ENCODE peak calls at places on chromosomes 4 and X, in six cellular contexts. N, K, B, V, Z and Q are unnamed samples.

GRCh38 chr4:87053064-87053693 is 118.4 kb downstream of the AFF1 start:
- DNase-seq in N (no peak), K (no peak), B (no peak), V (no peak), Z (no peak), Q (no peak)

GRCh38 chr4:37889849-37890500 is 909 bp upstream of the TBC1D1 start:
- DNase-seq in N (no peak), K (no peak), B (no peak), V (no peak), Z (no peak), Q (peak; percentile 28)

GRCh38 chrX:153766871-153767673 is 3.0 kb downstream of the PLXNB3 start:
- DNase-seq in N (no peak), K (no peak), B (no peak), V (no peak), Z (peak; percentile 5), Q (peak; percentile 21)

GRCh38 chr4:95410387-95411005 is 138.3 kb downstream of the UNC5C start:
- DNase-seq in N (no peak), K (no peak), B (no peak), V (no peak), Z (peak; percentile 49), Q (peak; percentile 45)

GRCh38 chr4:126678608-126679007 is 954.1 kb upstream of the INTU start:
- DNase-seq in N (no peak), K (no peak), B (no peak), V (no peak), Z (no peak), Q (no peak)

GRCh38 chrX:119871245-119871598 is 311 bp downstream of the RNF113A start:
- DNase-seq in N (no peak), K (no peak), B (no peak), V (no peak), Z (no peak), Q (no peak)

GRCh38 chrX:125308653-125309052 is 11.0 kb upstream of the TEX13C start:
- DNase-seq in N (no peak), K (no peak), B (no peak), V (no peak), Z (no peak), Q (no peak)

GRCh38 chrX:48617542-48618340 is 20.4 kb downstream of the WDR13 start:
- DNase-seq in N (no peak), K (no peak), B (peak; percentile 18), V (peak; percentile 41), Z (no peak), Q (no peak)

GRCh38 chr4:161554372-161554990 is 609.3 kb downstream of the FSTL5 start:
- DNase-seq in N (peak; percentile 21), K (no peak), B (peak; percentile 71), V (no peak), Z (no peak), Q (no peak)

GRCh38 chrX:140866446-140866845 is 135.9 kb upstream of the SPANXB1 start:
- DNase-seq in N (no peak), K (no peak), B (no peak), V (no peak), Z (no peak), Q (no peak)

GRCh38 chr4:1325681-1326635 is 21.1 kb upstream of the UVSSA start:
- DNase-seq in N (no peak), K (no peak), B (no peak), V (no peak), Z (no peak), Q (no peak)

GRCh38 chr4:93617596-93617995 is 211.0 kb upstream of the ATOH1 start:
- DNase-seq in N (no peak), K (no peak), B (no peak), V (no peak), Z (no peak), Q (no peak)

GRCh38 chrX:106862972-106863688 is 40.0 kb downstream of the RIPPLY1 start:
- DNase-seq in N (no peak), K (no peak), B (peak; percentile 7), V (peak; percentile 0), Z (peak; percentile 23), Q (no peak)
- TF ChIP-seq CTCF in N (peak; percentile 17), K (no peak), B (peak; percentile 69), V (peak; percentile 32), Z (peak; percentile 58), Q (no peak)

GRCh38 chr4:85722806-85723205 is 247.9 kb downstream of the ARHGAP24 start:
- DNase-seq in N (no peak), K (no peak), B (no peak), V (no peak), Z (no peak), Q (no peak)
- H3K4me3 ChIP-seq in N (no peak overlapping the region), K (no peak overlapping the region), B (no peak overlapping the region), V (no peak overlapping the region), Z (no peak overlapping the region), Q (no peak overlapping the region)

GRCh38 chrX:102514536-102514935 is 2.0 kb downstream of the TMSB15A start:
- DNase-seq in N (no peak), K (no peak), B (no peak), V (no peak), Z (no peak), Q (no peak)

GRCh38 chrX:102516314-102516936 is at the start of gene TMSB15A:
- DNase-seq in N (no peak), K (peak; percentile 17), B (peak; percentile 17), V (peak; percentile 34), Z (peak; percentile 72), Q (peak; percentile 67)

DNA sequence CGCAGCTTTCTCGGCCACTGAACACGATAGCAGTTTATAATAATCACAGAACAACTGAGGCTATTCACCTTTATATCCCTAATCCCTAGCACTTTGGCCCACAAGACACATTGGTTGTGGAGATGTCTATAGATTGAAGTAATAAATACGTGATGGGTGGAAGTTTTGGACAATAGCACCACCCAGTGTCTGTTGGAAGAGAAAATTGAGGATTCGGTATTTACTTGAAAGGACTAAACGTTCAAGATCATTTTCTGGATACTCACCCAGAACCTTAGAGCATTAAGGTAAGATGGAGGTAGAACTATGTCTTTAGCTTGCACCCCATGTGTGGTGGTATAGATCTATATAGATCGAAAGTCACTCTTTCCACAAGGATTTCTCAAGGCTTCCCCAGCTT is 792 bp upstream of the TMSB15A start:
- DNase-seq in N (no peak), K (no peak), B (peak; percentile 6), V (peak; percentile 3), Z (no peak), Q (no peak)
- TF ChIP-seq CTCF in N (peak; percentile 19), K (no peak), B (peak; percentile 24), V (no peak), Z (peak; percentile 33), Q (no peak)

GRCh38 chr4:182339246-182339645 is 96.0 kb downstream of the TENM3 start:
- DNase-seq in N (no peak), K (no peak), B (no peak), V (no peak), Z (no peak), Q (no peak)

GRCh38 chr4:182343435-182343834 is 100.2 kb downstream of the TENM3 start:
- DNase-seq in N (no peak), K (no peak), B (no peak), V (no peak), Z (no peak), Q (no peak)

GRCh38 chr4:182337366-182337765 is 94.2 kb downstream of the TENM3 start:
- DNase-seq in N (no peak), K (no peak), B (no peak), V (no peak), Z (no peak), Q (no peak)

GRCh38 chr4:182338059-182338458 is 94.9 kb downstream of the TENM3 start:
- DNase-seq in N (no peak), K (no peak), B (peak; percentile 43), V (peak; percentile 50), Z (peak; percentile 38), Q (no peak)

DNA sequence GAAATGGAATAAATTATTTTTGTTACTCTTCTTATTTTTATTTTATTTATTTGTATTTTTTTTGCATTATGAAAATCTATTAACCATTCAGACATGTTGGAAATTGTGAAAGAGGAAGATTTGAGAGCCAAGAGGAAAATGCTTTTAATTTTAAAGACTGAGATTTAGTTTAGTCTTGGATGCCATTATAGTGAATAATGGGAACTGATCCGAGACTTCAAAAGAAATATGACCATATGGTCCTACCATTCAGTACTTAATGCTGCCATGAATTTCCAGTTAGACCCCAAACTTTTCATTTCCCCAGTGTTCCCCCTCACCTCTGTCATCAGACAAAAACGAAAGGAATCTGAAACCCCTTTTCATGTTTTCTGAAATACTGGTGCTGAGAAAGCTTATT is 95.5 kb downstream of the TENM3 start:
- DNase-seq in N (no peak), K (no peak), B (no peak), V (no peak), Z (no peak), Q (no peak)
- H3K4me3 ChIP-seq in N (no peak overlapping the region), K (no peak overlapping the region), B (no peak overlapping the region), V (no peak overlapping the region), Z (no peak overlapping the region), Q (no peak overlapping the region)

GRCh38 chr4:42397635-42398447 is 553 bp downstream of the SHISA3 start:
- DNase-seq in N (no peak), K (no peak), B (no peak), V (peak; percentile 47), Z (peak; percentile 74), Q (no peak)

GRCh38 chr4:42399393-42399792 is 2.1 kb downstream of the SHISA3 start:
- DNase-seq in N (no peak), K (no peak), B (no peak), V (no peak), Z (no peak), Q (no peak)

GRCh38 chr4:42404001-42404400 is 6.7 kb downstream of the SHISA3 start:
- DNase-seq in N (no peak), K (no peak), B (no peak), V (no peak), Z (no peak), Q (no peak)

GRCh38 chr4:42398448-42399355 is 1.4 kb downstream of the SHISA3 start:
- DNase-seq in N (no peak), K (no peak), B (no peak), V (no peak), Z (no peak), Q (no peak)

GRCh38 chr4:42401171-42401570 is 3.9 kb downstream of the SHISA3 start:
- DNase-seq in N (no peak), K (no peak), B (no peak), V (no peak), Z (peak; percentile 37), Q (no peak)
- TF ChIP-seq CTCF in N (no peak), K (no peak), B (peak; percentile 3), V (peak; percentile 14), Z (peak; percentile 61), Q (no peak)